ENCODE peak calls at places on chromosomes 3 and 15, in ten cellular contexts. One of them, this sample, is unnamed.

GRCh38 chr15:61227269-61228024 is 1.7 kb downstream of the RORA start:
- DNase-seq in GM04504: peak; percentile 41
- DNase-seq in K562: no peak
- DNase-seq in Caki2: peak; percentile 49
- DNase-seq in mucosa of descending colon: peak; percentile 12
- DNase-seq in tibial artery: no peak
- DNase-seq in SJSA1: peak; percentile 52
- DNase-seq in HTR-8/SVneo: peak; percentile 53
- DNase-seq in LNCaP clone FGC: no peak
- DNase-seq in pancreas: peak; percentile 29
- DNase-seq in this sample: peak; percentile 34

GRCh38 chr3:9783954-9784353 is 8.3 kb downstream of the TADA3 start:
- DNase-seq in SJSA1: no peak
- DNase-seq in pancreas: no peak
- DNase-seq in Caki2: no peak
- DNase-seq in GM04504: no peak
- DNase-seq in tibial artery: no peak
- DNase-seq in mucosa of descending colon: no peak
- DNase-seq in K562: no peak
- DNase-seq in LNCaP clone FGC: no peak
- DNase-seq in HTR-8/SVneo: no peak
- DNase-seq in this sample: no peak

GRCh38 chr15:23866832-23867231 is 179.7 kb upstream of the NDN start:
- DNase-seq in GM04504: no peak
- DNase-seq in LNCaP clone FGC: peak; percentile 35
- DNase-seq in HTR-8/SVneo: no peak
- DNase-seq in SJSA1: no peak
- DNase-seq in tibial artery: no peak
- DNase-seq in K562: peak; percentile 34
- DNase-seq in pancreas: no peak
- DNase-seq in Caki2: no peak
- DNase-seq in mucosa of descending colon: peak; percentile 21
- DNase-seq in this sample: no peak

GRCh38 chr15:90230071-90230494 is 3.7 kb downstream of the CIB1 start:
- DNase-seq in K562: no peak
- DNase-seq in mucosa of descending colon: peak; percentile 55
- DNase-seq in Caki2: peak; percentile 59
- DNase-seq in pancreas: peak; percentile 89
- DNase-seq in SJSA1: no peak
- DNase-seq in LNCaP clone FGC: peak; percentile 89
- DNase-seq in HTR-8/SVneo: no peak
- DNase-seq in tibial artery: no peak
- DNase-seq in GM04504: no peak
- DNase-seq in this sample: no peak

GRCh38 chr15:77702211-77702957 is 69.7 kb upstream of the LINGO1 start:
- DNase-seq in K562: peak; percentile 42
- DNase-seq in Caki2: peak; percentile 41
- DNase-seq in mucosa of descending colon: peak; percentile 55
- DNase-seq in tibial artery: no peak
- DNase-seq in pancreas: no peak
- DNase-seq in GM04504: no peak
- DNase-seq in LNCaP clone FGC: peak; percentile 26
- DNase-seq in HTR-8/SVneo: peak; percentile 54
- DNase-seq in SJSA1: peak; percentile 5
- DNase-seq in this sample: peak; percentile 14

GRCh38 chr3:136018876-136019275 is 53.3 kb downstream of the PPP2R3A start:
- DNase-seq in pancreas: no peak
- DNase-seq in HTR-8/SVneo: no peak
- DNase-seq in LNCaP clone FGC: no peak
- DNase-seq in K562: no peak
- DNase-seq in mucosa of descending colon: no peak
- DNase-seq in SJSA1: no peak
- DNase-seq in Caki2: no peak
- DNase-seq in GM04504: peak; percentile 27
- DNase-seq in tibial artery: no peak
- DNase-seq in this sample: no peak

GRCh38 chr3:109851854-109852253 is 514.5 kb upstream of the DPPA4 start:
- DNase-seq in Caki2: no peak
- DNase-seq in mucosa of descending colon: no peak
- DNase-seq in GM04504: no peak
- DNase-seq in LNCaP clone FGC: no peak
- DNase-seq in tibial artery: no peak
- DNase-seq in pancreas: no peak
- DNase-seq in HTR-8/SVneo: no peak
- DNase-seq in K562: no peak
- DNase-seq in SJSA1: no peak
- DNase-seq in this sample: no peak

GRCh38 chr3:184562146-184562861 is 719 bp downstream of the EPHB3 start:
- DNase-seq in K562: no peak
- DNase-seq in Caki2: no peak
- DNase-seq in SJSA1: no peak
- DNase-seq in pancreas: no peak
- DNase-seq in LNCaP clone FGC: no peak
- DNase-seq in HTR-8/SVneo: no peak
- DNase-seq in tibial artery: no peak
- DNase-seq in mucosa of descending colon: no peak
- DNase-seq in GM04504: no peak
- DNase-seq in this sample: no peak

GRCh38 chr15:89130194-89130593 is 41.9 kb downstream of the ABHD2 start:
- DNase-seq in SJSA1: no peak
- DNase-seq in Caki2: no peak
- DNase-seq in K562: no peak
- DNase-seq in LNCaP clone FGC: peak; percentile 59
- DNase-seq in GM04504: no peak
- DNase-seq in pancreas: no peak
- DNase-seq in tibial artery: no peak
- DNase-seq in mucosa of descending colon: no peak
- DNase-seq in HTR-8/SVneo: no peak
- DNase-seq in this sample: no peak

GRCh38 chr15:36905908-36906307 is 194.4 kb downstream of the MEIS2 start:
- DNase-seq in SJSA1: no peak
- DNase-seq in K562: no peak
- DNase-seq in mucosa of descending colon: no peak
- DNase-seq in LNCaP clone FGC: no peak
- DNase-seq in HTR-8/SVneo: no peak
- DNase-seq in pancreas: no peak
- DNase-seq in GM04504: peak; percentile 60
- DNase-seq in tibial artery: no peak
- DNase-seq in Caki2: no peak
- DNase-seq in this sample: no peak

GRCh38 chr3:146308682-146309081 is 57.8 kb upstream of the PLSCR4 start:
- DNase-seq in HTR-8/SVneo: no peak
- DNase-seq in pancreas: no peak
- DNase-seq in SJSA1: peak; percentile 23
- DNase-seq in Caki2: no peak
- DNase-seq in GM04504: peak; percentile 55
- DNase-seq in tibial artery: no peak
- DNase-seq in LNCaP clone FGC: no peak
- DNase-seq in mucosa of descending colon: no peak
- DNase-seq in K562: no peak
- DNase-seq in this sample: no peak